ENCODE peak calls at places on chromosomes 12 and 14, in nine cellular contexts. Y, T, O, C, Q, D, A, F and H are unnamed samples.

GRCh38 chr14:102774391-102775153 is 2.7 kb upstream of the TRAF3 start:
- DNase-seq in Y (no peak), T (no peak), O (peak; percentile 65), C (peak; percentile 43), Q (peak; percentile 77), D (peak; percentile 83), A (peak; percentile 71), F (peak; percentile 64), H (peak; percentile 85)

GRCh38 chr14:101028971-101029667 is 125.6 kb upstream of the RTL1 start:
- DNase-seq in Y (no peak), T (no peak), O (no peak), C (no peak), Q (no peak), D (no peak), A (no peak), F (no peak), H (no peak)

GRCh38 chr12:108304633-108305032 is 34.5 kb downstream of the CMKLR1 start:
- DNase-seq in Y (no peak), T (no peak), O (no peak), C (no peak), Q (no peak), D (no peak), A (no peak), F (no peak), H (no peak)

GRCh38 chr12:118164798-118165486 is 29.0 kb downstream of the PEBP1 start:
- DNase-seq in Y (no peak), T (no peak), O (peak; percentile 65), C (no peak), Q (peak; percentile 38), D (peak; percentile 38), A (peak; percentile 58), F (no peak), H (peak; percentile 65)

GRCh38 chr14:77008541-77008940 is 20.0 kb downstream of the IRF2BPL start:
- DNase-seq in Y (no peak), T (no peak), O (no peak), C (no peak), Q (no peak), D (no peak), A (no peak), F (no peak), H (no peak)

GRCh38 chr14:91879196-91879595 is 11.9 kb upstream of the TC2N start:
- DNase-seq in Y (no peak), T (no peak), O (no peak), C (no peak), Q (no peak), D (no peak), A (no peak), F (no peak), H (no peak)

GRCh38 chr12:28824849-28825248 is 324.2 kb upstream of the FAR2 start:
- DNase-seq in Y (no peak), T (no peak), O (no peak), C (no peak), Q (peak; percentile 11), D (no peak), A (no peak), F (no peak), H (no peak)

GRCh38 chr14:48622980-48623379 is 947.6 kb upstream of the MDGA2 start:
- DNase-seq in Y (no peak), T (no peak), O (peak; percentile 14), C (no peak), Q (no peak), D (no peak), A (no peak), F (no peak), H (no peak)

GRCh38 chr14:95499354-95499750 is 17.1 kb downstream of the SYNE3 start:
- DNase-seq in Y (no peak), T (no peak), O (no peak), C (no peak), Q (no peak), D (no peak), A (no peak), F (no peak), H (no peak)

GRCh38 chr12:22993639-22994038 is 368.7 kb downstream of the ETNK1 start:
- DNase-seq in Y (no peak), T (no peak), O (no peak), C (no peak), Q (no peak), D (no peak), A (no peak), F (no peak), H (no peak)

GRCh38 chr12:49032679-49033447 is 14.3 kb upstream of the PRKAG1 start:
- DNase-seq in Y (no peak), T (no peak), O (no peak), C (no peak), Q (no peak), D (no peak), A (no peak), F (no peak), H (no peak)

GRCh38 chr12:62910549-62911169 is 24.3 kb downstream of the PPM1H start:
- DNase-seq in Y (no peak), T (no peak), O (no peak), C (no peak), Q (no peak), D (no peak), A (no peak), F (no peak), H (no peak)

GRCh38 chr12:1590083-1590979 is 4.0 kb downstream of the FBXL14 start:
- DNase-seq in Y (no peak), T (no peak), O (no peak), C (no peak), Q (peak; percentile 62), D (peak; percentile 97), A (peak; percentile 81), F (no peak), H (no peak)

GRCh38 chr14:54807881-54808280 is 94.7 kb downstream of the GCH1 start:
- DNase-seq in Y (no peak), T (no peak), O (no peak), C (no peak), Q (no peak), D (no peak), A (no peak), F (no peak), H (no peak)

GRCh38 chr14:57816568-57817284 is 49.2 kb downstream of the SLC35F4 start:
- DNase-seq in Y (no peak), T (no peak), O (peak; percentile 65), C (no peak), Q (peak; percentile 70), D (peak; percentile 12), A (no peak), F (no peak), H (no peak)

GRCh38 chr12:5433081-5433839 is 1.4 kb downstream of the NTF3 start:
- DNase-seq in Y (no peak), T (no peak), O (no peak), C (no peak), Q (no peak), D (no peak), A (no peak), F (no peak), H (no peak)

GRCh38 chr12:5432011-5432400 is at the start of gene NTF3:
- DNase-seq in Y (no peak), T (no peak), O (no peak), C (no peak), Q (peak; percentile 2), D (peak; percentile 17), A (peak; percentile 40), F (no peak), H (peak; percentile 81)

GRCh38 chr12:5434647-5434968 is 2.7 kb downstream of the NTF3 start:
- DNase-seq in Y (no peak), T (no peak), O (no peak), C (no peak), Q (no peak), D (no peak), A (no peak), F (no peak), H (no peak)

GRCh38 chr12:5435161-5435560 is 3.3 kb downstream of the NTF3 start:
- DNase-seq in Y (no peak), T (no peak), O (no peak), C (no peak), Q (no peak), D (no peak), A (no peak), F (no peak), H (no peak)

GRCh38 chr12:5433840-5434646 is 2.1 kb downstream of the NTF3 start:
- DNase-seq in Y (no peak), T (no peak), O (no peak), C (no peak), Q (no peak), D (no peak), A (no peak), F (no peak), H (no peak)
- H3K4me3 ChIP-seq in Y (no peak overlapping the region), T (peak overlapping the region; percentile 87), O (no peak overlapping the region), C (peak overlapping the region; percentile 19), Q (no peak overlapping the region), D (no peak overlapping the region), A (no peak overlapping the region), F (peak overlapping the region; percentile 19), H (peak overlapping the region; percentile 92)

GRCh38 chr12:110403975-110404675 is 617 bp upstream of the ANAPC7 start:
- DNase-seq in Y (peak; percentile 32), T (no peak), O (peak; percentile 85), C (peak; percentile 28), Q (peak; percentile 56), D (peak; percentile 69), A (peak; percentile 66), F (peak; percentile 75), H (peak; percentile 38)

GRCh38 chr12:110403146-110403974 is at the start of gene ANAPC7:
- DNase-seq in Y (peak; percentile 43), T (peak; percentile 68), O (peak; percentile 90), C (peak; percentile 88), Q (peak; percentile 88), D (peak; percentile 93), A (peak; percentile 95), F (peak; percentile 85), H (peak; percentile 87)
- TF ChIP-seq CTCF in Y (no peak), T (no peak), O (no peak), C (no peak), Q (no peak), D (peak; percentile 17), A (no peak), F (peak; percentile 45), H (peak; percentile 6)

DNA sequence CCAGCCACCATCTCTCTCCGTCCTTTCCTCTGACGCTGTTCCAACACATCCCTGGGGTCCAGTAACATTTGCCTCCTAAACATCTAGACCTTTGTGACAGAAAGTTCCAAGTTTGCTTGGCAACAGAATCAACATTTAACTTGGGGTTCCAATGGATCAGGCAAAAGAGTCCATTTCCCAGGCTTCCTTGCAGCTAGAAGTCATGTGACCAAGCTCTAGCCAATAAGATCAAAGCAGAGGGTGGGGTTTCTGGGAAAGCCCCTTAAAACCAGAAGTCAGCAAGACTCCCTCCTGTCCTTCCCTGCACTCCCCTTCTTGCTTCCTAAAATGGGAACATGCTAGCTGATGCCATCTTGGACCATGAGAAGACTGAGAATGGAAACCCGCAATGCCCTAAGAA is 14.7 kb downstream of the FOXN3 start:
- DNase-seq in Y (no peak), T (no peak), O (no peak), C (no peak), Q (no peak), D (no peak), A (no peak), F (no peak), H (no peak)
- H3K4me3 ChIP-seq in Y (no peak overlapping the region), T (no peak overlapping the region), O (no peak overlapping the region), C (no peak overlapping the region), Q (no peak overlapping the region), D (no peak overlapping the region), A (no peak overlapping the region), F (no peak overlapping the region), H (no peak overlapping the region)

GRCh38 chr12:44816446-44817017 is 59.6 kb downstream of the NELL2 start:
- DNase-seq in Y (no peak), T (no peak), O (no peak), C (no peak), Q (no peak), D (no peak), A (no peak), F (no peak), H (no peak)

GRCh38 chr12:44817687-44818086 is 58.4 kb downstream of the NELL2 start:
- DNase-seq in Y (no peak), T (no peak), O (no peak), C (no peak), Q (no peak), D (no peak), A (no peak), F (no peak), H (no peak)

GRCh38 chr12:44812062-44812461 is 64.1 kb downstream of the NELL2 start:
- DNase-seq in Y (no peak), T (no peak), O (peak; percentile 22), C (no peak), Q (peak; percentile 1), D (no peak), A (no peak), F (peak; percentile 32), H (no peak)
- TF ChIP-seq CTCF in Y (no peak), T (no peak), O (peak; percentile 45), C (no peak), Q (peak; percentile 5), D (no peak), A (no peak), F (peak; percentile 55), H (no peak)